ENCODE peak calls at places on chromosomes 7 and 10, in six cellular contexts. Y, Q, J, M, S and N are unnamed samples.

GRCh38 chr10:62805139-62806092 is 896 bp downstream of the ADO start:
- DNase-seq in Y (peak; percentile 17), Q (peak; percentile 51), J (peak; percentile 78), M (peak; percentile 56), S (no peak), N (peak; percentile 30)

GRCh38 chr10:62422068-62422590 is 48.0 kb downstream of the ZNF365 start:
- DNase-seq in Y (no peak), Q (no peak), J (no peak), M (no peak), S (no peak), N (no peak)

GRCh38 chr10:119562097-119562496 is 19.6 kb upstream of the RGS10 start:
- DNase-seq in Y (no peak), Q (no peak), J (no peak), M (no peak), S (no peak), N (no peak)

GRCh38 chr10:79038841-79039201 is 29.9 kb upstream of the ZMIZ1 start:
- DNase-seq in Y (no peak), Q (no peak), J (peak; percentile 78), M (no peak), S (no peak), N (no peak)

GRCh38 chr10:69142983-69143382 is 19.0 kb downstream of the VPS26A start:
- DNase-seq in Y (no peak), Q (no peak), J (no peak), M (no peak), S (no peak), N (no peak)

GRCh38 chr10:102485093-102485785 is 17.3 kb downstream of the ACTR1A start:
- DNase-seq in Y (no peak), Q (no peak), J (no peak), M (no peak), S (no peak), N (no peak)

GRCh38 chr7:50321678-50322077 is 17.2 kb downstream of the IKZF1 start:
- DNase-seq in Y (no peak), Q (no peak), J (no peak), M (no peak), S (no peak), N (no peak)

GRCh38 chr10:46554166-46554781 is 2.2 kb downstream of the GPRIN2 start:
- DNase-seq in Y (peak; percentile 3), Q (no peak), J (no peak), M (no peak), S (no peak), N (no peak)

GRCh38 chr7:14381306-14381705 is 391.8 kb upstream of the ETV1 start:
- DNase-seq in Y (no peak), Q (no peak), J (no peak), M (no peak), S (no peak), N (no peak)

GRCh38 chr7:66894463-66895080 is 26.5 kb upstream of the TMEM248 start:
- DNase-seq in Y (no peak), Q (peak; percentile 22), J (peak; percentile 77), M (no peak), S (no peak), N (no peak)

GRCh38 chr10:27072436-27073114 is 27.7 kb downstream of the ANKRD26 start:
- DNase-seq in Y (no peak), Q (no peak), J (peak; percentile 46), M (no peak), S (no peak), N (no peak)

GRCh38 chr10:48606530-48607355 is 1.9 kb upstream of the ARHGAP22 start:
- DNase-seq in Y (peak; percentile 41), Q (peak; percentile 94), J (no peak), M (peak; percentile 25), S (no peak), N (no peak)

GRCh38 chr10:133567119-133567518 is 1.7 kb upstream of the SYCE1 start:
- DNase-seq in Y (no peak), Q (no peak), J (no peak), M (no peak), S (no peak), N (no peak)
- H3K9me3 ChIP-seq in Y (no peaks in the 10 kb centered on the region), Q (no peaks in the 10 kb centered on the region), J (peaks cover 11% of the 10 kb centered on the region), M (no peaks in the 10 kb centered on the region), S (peaks cover 14% of the 10 kb centered on the region), N (no peaks in the 10 kb centered on the region)

GRCh38 chr10:50279489-50279888 is 28.2 kb upstream of the ASAH2 start:
- DNase-seq in Y (no peak), Q (no peak), J (peak; percentile 53), M (no peak), S (peak; percentile 39), N (no peak)

GRCh38 chr10:50271564-50272250 is 20.4 kb upstream of the ASAH2 start:
- DNase-seq in Y (no peak), Q (no peak), J (no peak), M (no peak), S (no peak), N (no peak)

GRCh38 chr10:50272531-50272930 is 21.2 kb upstream of the ASAH2 start:
- DNase-seq in Y (no peak), Q (no peak), J (no peak), M (no peak), S (no peak), N (no peak)

GRCh38 chr10:50280049-50280448 is 28.7 kb upstream of the ASAH2 start:
- DNase-seq in Y (no peak), Q (no peak), J (no peak), M (no peak), S (no peak), N (no peak)

GRCh38 chr10:50275650-50276235 is 24.4 kb upstream of the ASAH2 start:
- DNase-seq in Y (peak; percentile 18), Q (peak; percentile 39), J (peak; percentile 59), M (peak; percentile 43), S (peak; percentile 62), N (peak; percentile 43)
- TF ChIP-seq CTCF in Y (peak; percentile 56), Q (peak; percentile 52), J (peak; percentile 74), M (peak; percentile 48), S (no peak), N (peak; percentile 70)

DNA sequence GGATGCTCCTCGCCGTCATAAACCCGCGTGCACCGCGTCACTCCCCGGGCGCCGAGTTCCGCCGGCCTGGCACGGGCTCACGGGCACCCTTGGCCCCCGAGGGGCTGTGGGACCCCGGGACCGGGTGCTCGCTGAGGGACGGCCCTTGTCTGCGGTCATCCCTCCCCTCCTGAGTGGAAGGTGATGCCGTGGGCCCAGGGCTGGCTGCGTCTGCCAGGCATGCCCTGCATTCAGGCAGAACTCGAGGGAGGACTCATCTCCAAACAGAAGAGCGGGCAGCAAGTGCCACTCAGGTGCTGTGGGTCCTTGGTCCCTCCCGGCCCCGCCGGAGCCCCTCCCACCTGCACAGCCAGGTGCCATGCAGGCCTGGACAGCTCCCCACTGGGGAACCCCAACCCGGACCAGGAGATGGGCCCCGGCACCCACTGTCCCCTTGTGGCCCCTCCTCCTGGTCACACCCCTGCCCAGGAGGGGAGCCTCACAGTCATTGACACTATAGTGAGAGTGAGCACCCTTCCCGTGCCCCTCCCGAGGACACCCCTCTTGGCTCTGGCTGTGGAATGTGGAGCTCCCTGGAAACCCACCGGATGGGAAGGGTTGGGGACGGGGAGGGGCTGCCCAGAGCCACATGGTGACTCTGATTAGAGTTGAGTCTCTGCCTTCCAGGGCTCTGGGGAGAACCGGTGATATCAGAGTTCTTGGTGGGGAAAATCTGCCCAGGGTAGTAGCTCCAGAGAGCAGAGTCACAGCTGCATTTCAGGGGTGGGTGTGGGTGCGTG is 61.5 kb downstream of the UNCX start:
- DNase-seq in Y (no peak), Q (no peak), J (no peak), M (no peak), S (no peak), N (no peak)
- H3K27me3 ChIP-seq in Y (peaks cover 87% of the 10 kb centered on the region), Q (peaks cover 10% of the 10 kb centered on the region), J (peaks cover 52% of the 10 kb centered on the region), M (peaks cover 87% of the 10 kb centered on the region), S (peaks cover 90% of the 10 kb centered on the region), N (peaks cover 89% of the 10 kb centered on the region)

GRCh38 chr7:57328457-57328856 is 121.5 kb upstream of the ZNF716 start:
- DNase-seq in Y (peak; percentile 76), Q (no peak), J (no peak), M (no peak), S (no peak), N (no peak)
- H3K9me3 ChIP-seq in Y (peaks cover 22% of the 10 kb centered on the region), Q (peaks cover 4% of the 10 kb centered on the region), J (peaks cover 3% of the 10 kb centered on the region), M (peaks cover under 1% of the 10 kb centered on the region), S (peaks cover 79% of the 10 kb centered on the region), N (no peaks in the 10 kb centered on the region)

GRCh38 chr7:77995717-77996116 is 197.1 kb downstream of the PHTF2 start:
- DNase-seq in Y (no peak), Q (no peak), J (peak; percentile 55), M (no peak), S (no peak), N (no peak)
- TF ChIP-seq CTCF in Y (no peak), Q (no peak), J (peak; percentile 54), M (no peak), S (no peak), N (peak; percentile 51)

GRCh38 chr10:504131-504611 is 185.3 kb downstream of the DIP2C start:
- DNase-seq in Y (no peak), Q (no peak), J (no peak), M (no peak), S (no peak), N (no peak)
- H3K27me3 ChIP-seq in Y (no peaks in the 10 kb centered on the region), Q (no peaks in the 10 kb centered on the region), J (no peaks in the 10 kb centered on the region), M (no peaks in the 10 kb centered on the region), S (no peaks in the 10 kb centered on the region), N (no peaks in the 10 kb centered on the region)

GRCh38 chr10:82148764-82149163 is 273.8 kb downstream of the NRG3 start:
- DNase-seq in Y (no peak), Q (no peak), J (no peak), M (no peak), S (no peak), N (no peak)
- H3K9me3 ChIP-seq in Y (no peaks in the 10 kb centered on the region), Q (no peaks in the 10 kb centered on the region), J (no peaks in the 10 kb centered on the region), M (no peaks in the 10 kb centered on the region), S (no peaks in the 10 kb centered on the region), N (no peaks in the 10 kb centered on the region)

GRCh38 chr10:35594115-35594849 is 10.9 kb upstream of the GJD4 start:
- DNase-seq in Y (no peak), Q (no peak), J (no peak), M (no peak), S (no peak), N (no peak)

GRCh38 chr10:35600193-35600592 is 4.9 kb upstream of the GJD4 start:
- DNase-seq in Y (no peak), Q (no peak), J (no peak), M (no peak), S (no peak), N (no peak)

GRCh38 chr10:35592421-35592820 is 12.7 kb upstream of the GJD4 start:
- DNase-seq in Y (no peak), Q (no peak), J (no peak), M (no peak), S (no peak), N (no peak)

GRCh38 chr10:35595106-35595505 is 10.0 kb upstream of the GJD4 start:
- DNase-seq in Y (no peak), Q (no peak), J (no peak), M (no peak), S (no peak), N (no peak)

GRCh38 chr10:35598379-35598778 is 6.8 kb upstream of the GJD4 start:
- DNase-seq in Y (no peak), Q (peak; percentile 12), J (no peak), M (no peak), S (no peak), N (no peak)
- TF ChIP-seq CTCF in Y (peak; percentile 47), Q (peak; percentile 41), J (peak; percentile 54), M (peak; percentile 8), S (no peak), N (peak; percentile 60)

GRCh38 chr10:131210181-131210580 is 101.3 kb downstream of the TCERG1L start:
- DNase-seq in Y (no peak), Q (no peak), J (no peak), M (no peak), S (peak; percentile 9), N (no peak)
- H3K27me3 ChIP-seq in Y (peaks cover 21% of the 10 kb centered on the region), Q (no peaks in the 10 kb centered on the region), J (no peaks in the 10 kb centered on the region), M (no peaks in the 10 kb centered on the region), S (peaks cover 18% of the 10 kb centered on the region), N (no peaks in the 10 kb centered on the region)